ENCODE peak calls at places on chromosomes 4 and X, in ten cellular contexts. K is mammary epithelial cell, P is endodermal cell, Q is HCT116, V is upper lobe of right lung, U is GM23338, R is left lung, O is fibroblast of pulmonary artery, E is astrocyte of the spinal cord, J is BE2C. M is an unnamed sample.

GRCh38 chr4:71602271-71602890 is 181.5 kb downstream of the GC start:
- DNase-seq in J (no peak), U (no peak), R (no peak), E (no peak), O (peak), V (no peak), Q (no peak), P (no peak), K (no peak), M (no peak)

GRCh38 chr4:100248476-100248875 is 58.2 kb upstream of the DDIT4L start:
- DNase-seq in U (no peak), O (no peak), K (no peak), R (no peak), V (no peak), P (no peak), Q (no peak), J (no peak), E (no peak), M (no peak)

GRCh38 chr4:151228196-151229119 is 48.5 kb upstream of the PRSS48 start:
- DNase-seq in J (no peak), Q (no peak), U (no peak), P (no peak), E (peak), V (no peak), O (peak), K (no peak), R (no peak), M (no peak)

GRCh38 chr4:71709961-71710360 is 73.9 kb downstream of the GC start:
- DNase-seq in J (no peak), P (no peak), E (no peak), K (no peak), Q (no peak), U (peak), O (peak), V (no peak), R (no peak), M (no peak)

GRCh38 chr4:57132746-57133142 is 22.6 kb upstream of the IGFBP7 start:
- DNase-seq in R (no peak), P (no peak), Q (no peak), K (peak), E (no peak), O (no peak), U (no peak), V (no peak), J (no peak), M (no peak)

GRCh38 chr4:4762909-4763814 is 96.3 kb upstream of the MSX1 start:
- DNase-seq in Q (peak), O (peak), V (peak), K (peak), E (peak), J (peak), P (peak), R (no peak), U (peak), M (no peak)

GRCh38 chrX:68568136-68568535 is 69.3 kb downstream of the YIPF6 start:
- DNase-seq in R (no peak), J (no peak), E (no peak), K (peak), U (no peak), P (no peak), O (no peak), Q (no peak), V (no peak), M (no peak)

GRCh38 chrX:129748265-129748664 is 9.5 kb downstream of the XPNPEP2 start:
- DNase-seq in R (no peak), O (peak), J (no peak), V (no peak), E (peak), Q (no peak), P (no peak), K (no peak), U (no peak), M (no peak)

GRCh38 chrX:47212381-47213293 is 5.8 kb upstream of the CDK16 start:
- DNase-seq in Q (no peak), O (no peak), P (no peak), U (no peak), K (no peak), V (no peak), J (no peak), E (no peak), R (no peak), M (no peak)

GRCh38 chrX:33607042-33607595 is 395.8 kb upstream of the DMD start:
- DNase-seq in K (no peak), P (no peak), O (no peak), U (no peak), Q (no peak), E (no peak), V (no peak), R (no peak), J (no peak), M (no peak)

GRCh38 chrX:9597361-9598035 is 132.6 kb downstream of the TBL1X start:
- DNase-seq in J (no peak), O (no peak), E (no peak), Q (no peak), V (no peak), K (no peak), U (no peak), R (no peak), P (no peak), M (peak)

GRCh38 chr4:104906274-104906673 is 240.4 kb upstream of the TET2 start:
- DNase-seq in R (no peak), V (no peak), O (no peak), U (no peak), E (peak), Q (no peak), K (no peak), P (no peak), J (no peak), M (no peak)

GRCh38 chr4:80266267-80266901 is at the start of gene FGF5:
- DNase-seq in Q (no peak), J (peak), K (peak), V (peak), E (peak), U (peak), O (peak), R (peak), P (peak), M (no peak)

GRCh38 chr4:54316139-54316538 is 87.0 kb downstream of the PDGFRA start:
- DNase-seq in U (no peak), K (no peak), R (no peak), V (no peak), E (no peak), J (no peak), P (no peak), Q (no peak), O (no peak), M (no peak)

GRCh38 chr4:119209077-119209476 is 3.4 kb upstream of the USP53 start:
- DNase-seq in J (no peak), V (no peak), O (peak), R (no peak), Q (peak), P (no peak), U (no peak), K (peak), E (peak), M (peak)

GRCh38 chr4:48290146-48290772 is 20.6 kb upstream of the TEC start:
- DNase-seq in Q (peak), R (no peak), O (peak), U (peak), J (peak), P (peak), E (no peak), V (no peak), K (peak), M (no peak)

GRCh38 chrX:124829930-124830329 is 483.6 kb downstream of the SH2D1A start:
- DNase-seq in R (no peak), U (no peak), P (no peak), Q (no peak), O (no peak), J (no peak), V (no peak), K (no peak), E (no peak), M (no peak)

GRCh38 chrX:8607326-8607725 is 124.6 kb downstream of the ANOS1 start:
- DNase-seq in R (no peak), J (no peak), V (no peak), E (peak), O (peak), P (no peak), Q (no peak), K (peak), U (no peak), M (no peak)

GRCh38 chrX:16671005-16671404 is 21.0 kb downstream of the S100G start:
- DNase-seq in V (no peak), K (peak), E (peak), J (peak), O (peak), P (peak), Q (peak), U (peak), R (no peak), M (no peak)

GRCh38 chr4:76293705-76294274 is 12.7 kb upstream of the STBD1 start:
- DNase-seq in Q (no peak), J (no peak), K (no peak), O (peak), R (no peak), P (no peak), E (peak), V (no peak), U (no peak), M (no peak)

GRCh38 chr4:41957634-41958033 is 22.4 kb downstream of the TMEM33 start:
- DNase-seq in E (no peak), U (peak), P (no peak), J (no peak), Q (peak), V (no peak), K (no peak), O (peak), R (no peak), M (no peak)

GRCh38 chrX:24149346-24150050 is at the start of gene ZFX:
- DNase-seq in E (peak), O (peak), K (peak), V (peak), J (peak), R (peak), Q (no peak), P (peak), U (no peak), M (peak)

GRCh38 chr4:155978810-155979209 is 25.1 kb upstream of the CTSO start:
- DNase-seq in E (no peak), V (no peak), P (no peak), J (no peak), U (no peak), O (no peak), K (no peak), Q (no peak), R (no peak), M (no peak)

GRCh38 chr4:169179609-169180526 is 90.9 kb downstream of the SH3RF1 start:
- DNase-seq in E (peak), P (no peak), V (no peak), R (no peak), U (no peak), O (no peak), K (no peak), Q (no peak), J (no peak), M (no peak)

GRCh38 chrX:13430136-13430827 is 110.4 kb upstream of the ATXN3L start:
- DNase-seq in P (no peak), J (no peak), U (no peak), E (peak), O (no peak), K (peak), Q (no peak), V (no peak), R (no peak), M (no peak)

GRCh38 chr4:5683566-5683965 is 24.8 kb downstream of the EVC2 start:
- DNase-seq in V (no peak), J (no peak), K (no peak), U (no peak), R (no peak), Q (no peak), P (no peak), E (no peak), O (no peak), M (peak)

GRCh38 chr4:53706422-53707032 is 115.2 kb upstream of the LNX1 start:
- DNase-seq in O (peak), V (no peak), K (peak), R (no peak), E (peak), J (no peak), U (peak), P (peak), Q (peak), M (no peak)

GRCh38 chr4:73734405-73735070 is 5.8 kb upstream of the CXCL8 start:
- DNase-seq in O (peak), P (no peak), J (no peak), E (peak), K (peak), R (no peak), U (no peak), V (no peak), Q (no peak), M (no peak)

GRCh38 chr4:46016306-46016705 is 107.5 kb downstream of the GABRG1 start:
- DNase-seq in U (peak), P (no peak), K (no peak), O (no peak), E (no peak), V (no peak), R (no peak), J (no peak), Q (no peak), M (no peak)

GRCh38 chr4:88137112-88137511 is 21.3 kb downstream of the ABCG2 start:
- DNase-seq in Q (no peak), V (no peak), R (no peak), U (no peak), O (no peak), P (no peak), E (peak), K (no peak), J (no peak), M (no peak)

DNA sequence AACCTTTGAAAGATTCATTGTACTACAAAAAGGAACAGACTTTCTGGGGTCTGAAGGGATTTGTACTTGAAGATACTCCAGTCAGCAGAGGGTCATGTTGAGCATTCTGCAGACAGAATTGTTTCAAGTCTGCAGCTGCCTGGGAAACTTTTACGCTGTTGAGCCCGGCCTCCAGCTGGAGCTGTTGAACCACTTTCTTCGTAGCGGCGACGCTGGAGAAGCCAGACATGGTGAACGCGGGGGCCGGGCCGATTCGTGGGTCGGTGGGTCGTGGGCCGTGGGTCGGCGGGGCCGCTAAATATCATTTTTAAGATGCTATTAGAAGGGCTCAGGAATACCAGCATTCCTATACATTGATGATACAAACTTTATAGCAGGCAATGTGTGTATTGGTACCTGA is 12.0 kb upstream of the RTL9 start:
- DNase-seq in U (peak), J (no peak), V (peak), E (no peak), O (peak), P (peak), Q (no peak), R (peak), K (no peak), M (no peak)
- TF ChIP-seq CTCF in U (no peak), J (no peak), V (no peak), E (no peak), O (peak), P (peak), Q (no peak), R (no peak), K (no peak), M (no peak)

GRCh38 chrX:87403551-87403950 is 114.1 kb upstream of the KLHL4 start:
- DNase-seq in O (no peak), V (no peak), U (no peak), Q (no peak), P (no peak), J (no peak), K (no peak), R (no peak), E (no peak), M (no peak)

DNA sequence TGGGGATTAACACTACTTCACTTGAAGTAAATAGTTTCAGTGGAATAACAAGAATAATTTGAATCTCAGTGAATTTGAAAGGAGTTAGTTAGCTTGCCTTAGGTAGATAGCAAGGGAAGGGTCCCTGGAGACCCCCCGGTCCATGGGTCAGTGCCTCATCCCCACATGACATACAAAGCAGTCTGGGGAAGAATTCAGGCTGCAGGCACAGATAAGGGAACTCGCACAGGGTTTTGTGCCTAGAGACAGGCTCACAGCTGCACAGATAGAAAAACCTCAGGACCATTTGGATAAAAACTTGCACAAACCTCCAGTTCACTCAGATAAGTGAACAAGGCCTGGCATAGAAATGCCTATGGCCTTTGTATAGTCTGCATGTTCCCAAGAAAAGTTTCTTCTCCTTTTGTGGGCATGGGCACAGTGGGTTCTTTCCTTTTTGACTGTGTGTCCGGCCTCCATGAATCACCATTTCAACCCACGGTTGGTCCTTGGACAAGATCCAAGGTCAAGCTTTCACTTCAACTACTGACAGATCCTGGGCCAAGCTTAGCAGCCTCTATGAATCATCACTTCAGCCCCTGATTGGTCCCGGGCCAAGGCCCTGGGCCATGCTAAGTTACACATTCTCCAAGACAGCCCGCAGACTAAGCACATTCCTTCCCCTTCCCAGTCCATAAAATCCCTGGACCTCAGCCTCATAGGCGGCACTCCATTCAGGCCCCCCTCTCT is 108.3 kb upstream of the KLHL4 start:
- DNase-seq in K (peak), O (peak), E (peak), U (no peak), R (peak), Q (no peak), P (no peak), V (peak), J (no peak), M (peak)
- H3K4me3 ChIP-seq in K (no peak), O (no peak), E (no peak), U (no peak), R (no peak), Q (no peak), P (no peak), V (no peak), J (no peak), M (no peak)

DNA sequence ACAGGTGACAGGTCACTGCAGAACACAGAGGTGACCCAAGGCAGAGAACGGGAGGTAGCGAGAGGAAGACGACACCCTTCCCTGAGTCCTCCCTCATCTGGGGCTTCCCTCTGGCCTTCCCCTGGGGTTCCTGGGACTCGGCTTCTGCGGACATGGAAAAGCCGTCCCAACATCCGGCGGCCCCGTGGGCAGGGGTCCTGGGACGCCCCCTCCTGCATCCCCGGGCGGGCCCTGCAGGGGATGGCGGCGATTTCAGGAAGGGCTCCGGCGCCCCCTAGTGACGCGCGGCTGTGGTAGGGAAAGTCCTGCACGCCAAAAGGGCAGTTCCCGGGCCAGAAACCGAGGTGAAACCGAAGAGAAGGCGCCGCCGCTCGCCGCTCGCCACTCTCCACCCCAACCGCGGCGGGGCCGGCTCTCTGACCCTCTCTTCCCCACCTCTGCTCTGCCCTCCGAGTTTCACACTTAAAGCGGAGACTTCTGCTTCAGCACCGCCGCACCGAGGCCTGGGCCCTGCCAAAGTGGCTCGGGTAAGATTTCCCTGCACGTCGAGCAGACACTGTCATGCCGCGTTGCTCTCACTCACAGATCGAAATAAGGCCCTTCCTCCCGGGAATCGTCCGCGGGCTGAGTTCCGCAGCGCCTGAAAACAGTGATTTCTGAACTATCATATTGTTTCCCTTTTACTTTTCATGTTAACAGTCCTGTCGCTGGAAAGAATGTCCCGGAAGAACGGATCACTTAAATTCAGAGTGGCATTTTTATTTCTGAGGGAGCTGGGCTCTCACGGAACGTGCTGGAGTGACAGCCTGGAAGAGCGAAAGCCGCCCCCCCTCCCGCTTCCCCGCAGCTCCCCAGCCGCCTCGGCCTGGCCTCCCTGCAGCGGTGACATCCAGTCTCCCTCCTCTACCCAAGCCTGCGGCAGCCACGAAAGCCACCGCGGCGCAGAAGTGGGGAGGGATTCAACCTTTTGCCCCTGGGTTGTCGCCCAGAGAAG is 110.6 kb downstream of the DCTD start:
- DNase-seq in J (peak), K (peak), V (peak), P (peak), R (peak), Q (peak), E (peak), U (peak), O (peak), M (peak)
- TF ChIP-seq CTCF in J (peak), K (peak), V (peak), P (peak), R (peak), Q (peak), E (peak), U (peak), O (peak), M (no peak)

GRCh38 chr4:184802203-184803015 is 23.4 kb downstream of the ACSL1 start:
- DNase-seq in U (no peak), K (no peak), J (no peak), P (no peak), Q (no peak), E (no peak), R (no peak), V (no peak), O (no peak), M (no peak)
- H3K4me3 ChIP-seq in U (no peak), K (no peak), J (no peak), P (no peak), Q (no peak), E (no peak), R (peak), V (peak), O (no peak), M (no peak)

GRCh38 chrX:103691059-103691458 is 4.6 kb upstream of the MORF4L2 start:
- DNase-seq in P (no peak), R (no peak), J (no peak), O (no peak), K (no peak), Q (no peak), U (no peak), E (no peak), V (no peak), M (no peak)
- TF ChIP-seq CTCF in P (no peak), R (no peak), J (no peak), O (no peak), K (no peak), Q (no peak), U (no peak), E (no peak), V (no peak), M (no peak)

DNA sequence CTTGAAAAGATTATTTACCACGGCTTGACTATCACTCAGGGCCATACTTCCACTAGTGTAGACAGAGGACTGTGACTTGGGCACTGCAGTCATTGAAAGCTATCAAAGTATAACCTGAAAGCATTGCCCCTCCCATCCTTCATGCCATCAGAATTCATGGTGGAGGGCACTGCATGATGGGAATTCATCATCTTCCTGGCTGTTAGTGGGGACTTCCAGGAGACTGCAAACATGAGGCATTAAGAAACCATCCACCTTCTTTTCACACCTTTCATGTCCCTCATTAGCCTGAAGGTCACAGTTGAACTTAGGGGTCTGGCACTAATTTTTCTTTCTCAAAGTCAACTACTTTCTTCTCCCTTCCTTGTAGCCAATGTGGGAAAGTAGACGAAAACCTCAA is 25.8 kb downstream of the VSIG4 start:
- DNase-seq in R (no peak), P (no peak), E (no peak), Q (no peak), K (no peak), U (no peak), O (no peak), J (no peak), V (no peak), M (no peak)
- H3K4me3 ChIP-seq in R (no peak), P (no peak), E (no peak), Q (no peak), K (no peak), U (no peak), O (no peak), J (no peak), V (no peak), M (no peak)